ENCODE peak calls at places on chromosomes 1 and 21, in four cellular contexts. H is heart right ventricle; K is tibial nerve; O is CD8-positive, alpha-beta T cell. D is an unnamed sample.

GRCh38 chr1:30191154-30191702 is 532.2 kb downstream of the MATN1 start:
- DNase-seq in H (no peak), K (peak; percentile 39), O (no peak), D (no peak)

GRCh38 chr1:66182551-66183178 is 351.3 kb upstream of the SGIP1 start:
- DNase-seq in K (no peak), O (no peak), H (no peak), D (peak; percentile 73)

GRCh38 chr1:226882631-226883409 is 12.4 kb downstream of the PSEN2 start:
- DNase-seq in H (no peak), O (no peak), K (no peak), D (no peak)

GRCh38 chr1:22131875-22132486 is 10.9 kb downstream of the WNT4 start:
- DNase-seq in H (no peak), K (no peak), O (no peak), D (no peak)

GRCh38 chr1:8217011-8217711 is 100.8 kb upstream of the SLC45A1 start:
- DNase-seq in K (no peak), O (no peak), H (no peak), D (peak; percentile 52)

GRCh38 chr1:110628356-110629105 is 22.4 kb upstream of the KCNA2 start:
- DNase-seq in O (no peak), K (no peak), H (no peak), D (no peak)

GRCh38 chr1:93874025-93874651 is 4.9 kb downstream of the DNTTIP2 start:
- DNase-seq in O (no peak), H (no peak), K (no peak), D (no peak)

GRCh38 chr1:11661105-11661504 is 2.9 kb upstream of the FBXO6 start:
- DNase-seq in H (no peak), O (no peak), K (no peak), D (no peak)

GRCh38 chr21:37974081-37974480 is 57.8 kb upstream of the KCNJ6 start:
- DNase-seq in O (no peak), H (no peak), K (no peak), D (no peak)

DNA sequence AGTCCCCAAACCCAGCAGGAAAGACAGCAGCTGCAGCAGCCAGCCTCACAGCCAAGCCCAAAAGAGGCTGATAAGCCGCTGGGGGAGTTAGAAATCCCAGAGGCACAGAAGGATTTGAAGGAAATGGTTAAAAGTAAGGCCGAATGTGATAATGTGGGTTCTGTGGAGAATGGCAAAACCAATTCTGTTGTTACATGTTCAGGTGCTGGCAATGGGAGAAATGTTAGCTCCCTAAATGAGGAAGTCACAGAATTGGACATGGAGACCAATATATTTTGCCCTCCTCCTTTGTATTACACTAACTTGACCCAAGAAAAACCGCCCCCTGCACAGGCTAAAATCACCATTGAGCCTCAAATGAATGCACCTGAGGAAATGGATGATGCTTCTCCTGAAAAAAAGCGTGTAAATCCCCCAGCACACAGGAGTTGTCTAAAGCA is 875 bp downstream of the MAP10 start:
- DNase-seq in O (no peak), H (no peak), K (no peak), D (no peak)
- H3K27ac ChIP-seq in O (no peak overlapping the region), H (peak overlapping the region; percentile 94), K (peak overlapping the region; percentile 89), D (peak overlapping the region; percentile 42)

DNA sequence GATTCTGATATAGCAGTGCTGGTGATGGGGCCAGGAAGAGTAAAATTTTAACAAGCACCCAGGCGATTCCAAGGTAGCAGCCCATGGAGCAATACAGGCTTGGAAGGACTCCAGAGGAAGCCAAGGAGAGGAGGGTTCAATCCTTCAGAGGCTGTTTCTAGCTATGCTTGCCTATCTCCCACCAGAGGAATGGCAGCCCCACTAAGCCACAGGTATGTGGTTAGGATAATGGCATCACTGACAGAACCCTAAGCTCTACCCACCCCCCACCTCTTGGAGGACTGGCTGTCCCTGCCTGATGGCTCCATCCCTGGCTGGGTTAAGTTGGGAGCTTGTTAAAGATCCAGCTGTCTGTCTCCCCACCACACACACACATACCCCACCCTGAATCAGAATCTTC is 19.3 kb upstream of the PTAFR start:
- DNase-seq in K (no peak), H (no peak), O (no peak), D (no peak)
- H3K27ac ChIP-seq in K (no peak overlapping the region), H (no peak overlapping the region), O (no peak overlapping the region), D (no peak overlapping the region)

GRCh38 chr1:212671342-212672031 is 28.2 kb downstream of the BATF3 start:
- DNase-seq in H (peak; percentile 32), K (peak; percentile 41), O (no peak), D (peak; percentile 38)
- H3K27ac ChIP-seq in H (peak overlapping the region; percentile 46), K (no peak overlapping the region), O (no peak overlapping the region), D (peak overlapping the region; percentile 1)

DNA sequence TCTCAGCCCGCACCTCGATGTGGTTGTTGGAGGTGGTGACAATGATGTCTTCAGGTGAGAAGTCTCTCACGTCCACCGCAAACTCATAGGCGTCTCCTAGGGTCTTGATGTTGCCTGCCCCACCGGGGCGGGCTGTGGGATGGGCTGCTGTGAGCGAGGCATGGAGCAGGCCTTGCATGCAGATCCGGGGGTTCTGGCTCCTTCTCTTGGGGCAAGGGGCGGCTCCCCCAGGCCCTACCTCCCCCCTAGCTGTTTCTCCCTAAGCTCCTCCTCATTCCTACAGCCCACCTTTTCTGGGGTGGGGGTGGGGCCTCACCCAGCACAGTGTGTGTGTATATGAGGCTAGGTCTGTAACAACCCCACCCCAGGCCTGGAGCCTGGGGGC is 775 bp downstream of the HSPB7 start:
- DNase-seq in K (no peak), H (no peak), O (no peak), D (no peak)
- H3K27ac ChIP-seq in K (peak overlapping the region; percentile 84), H (peak overlapping the region; percentile 86), O (no peak overlapping the region), D (no peak overlapping the region)

GRCh38 chr1:184622136-184622823 is 132.4 kb downstream of the EDEM3 start:
- DNase-seq in O (no peak), K (peak; percentile 86), H (peak; percentile 77), D (no peak)

GRCh38 chr1:184624626-184625025 is 130.0 kb downstream of the EDEM3 start:
- DNase-seq in H (no peak), K (no peak), O (no peak), D (no peak)

GRCh38 chr1:184623404-184623803 is 131.3 kb downstream of the EDEM3 start:
- DNase-seq in O (no peak), K (no peak), H (no peak), D (no peak)

GRCh38 chr1:184626076-184627011 is 128.3 kb downstream of the EDEM3 start:
- DNase-seq in K (no peak), H (peak; percentile 35), O (no peak), D (no peak)

DNA sequence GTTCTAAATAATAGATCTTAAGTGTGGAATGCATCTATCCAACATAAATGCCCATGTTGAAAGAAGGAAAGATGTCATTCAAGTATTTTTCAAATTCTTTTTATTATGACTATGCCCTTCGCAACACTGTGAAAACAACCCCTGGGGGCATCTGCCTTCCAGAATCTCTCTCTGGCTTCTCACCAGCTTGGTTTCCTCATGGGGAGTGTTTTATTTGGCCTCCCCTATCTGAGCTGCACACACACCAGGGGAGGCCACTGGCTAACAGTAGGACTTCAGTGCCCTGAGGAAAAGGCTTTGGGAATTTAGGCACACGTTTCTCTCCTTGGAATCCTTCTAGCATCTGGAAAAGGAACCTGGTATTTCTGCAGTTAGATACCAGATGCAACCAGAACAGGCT is 130.6 kb downstream of the EDEM3 start:
- DNase-seq in O (no peak), H (no peak), K (no peak), D (no peak)
- H3K27ac ChIP-seq in O (no peak overlapping the region), H (no peak overlapping the region), K (peak overlapping the region; percentile 92), D (no peak overlapping the region)

GRCh38 chr1:231139659-231140650 is 21.9 kb upstream of the TRIM67 start:
- DNase-seq in H (no peak), K (no peak), O (no peak), D (no peak)
- H3K27ac ChIP-seq in H (peak overlapping the region; percentile 26), K (peak overlapping the region; percentile 77), O (no peak overlapping the region), D (no peak overlapping the region)

GRCh38 chr1:243732627-243733026 is 117.4 kb downstream of the AKT3 start:
- DNase-seq in O (no peak), K (no peak), H (no peak), D (no peak)

GRCh38 chr1:243733670-243734310 is 116.3 kb downstream of the AKT3 start:
- DNase-seq in O (no peak), K (no peak), H (no peak), D (no peak)

GRCh38 chr1:243730499-243731150 is 119.4 kb downstream of the AKT3 start:
- DNase-seq in H (no peak), K (no peak), O (no peak), D (peak; percentile 20)

GRCh38 chr1:243731301-243731891 is 118.6 kb downstream of the AKT3 start:
- DNase-seq in H (peak; percentile 55), K (peak; percentile 49), O (no peak), D (no peak)

DNA sequence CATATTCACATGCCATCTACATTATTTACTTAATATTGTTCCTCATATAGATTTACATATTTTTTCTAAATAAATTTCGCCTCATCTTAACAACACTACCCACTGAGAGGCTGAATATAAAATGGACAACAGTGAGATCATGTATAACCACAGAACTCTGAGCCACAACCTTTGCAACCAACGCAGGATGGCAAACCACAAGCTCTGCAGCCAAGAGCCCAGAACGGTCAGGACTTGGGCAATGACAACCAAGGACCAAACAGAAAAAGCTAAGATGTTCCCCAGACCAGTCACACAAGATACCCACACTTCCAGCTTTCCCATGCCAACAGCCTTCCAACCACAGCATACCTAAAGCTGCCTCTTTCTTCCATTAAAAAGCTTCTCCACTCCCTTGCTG is 118.1 kb downstream of the AKT3 start:
- DNase-seq in H (no peak), O (no peak), K (no peak), D (no peak)
- H3K27ac ChIP-seq in H (peak overlapping the region; percentile 81), O (no peak overlapping the region), K (peak overlapping the region; percentile 89), D (peak overlapping the region; percentile 81)

GRCh38 chr1:246591504-246591903 is 25.2 kb downstream of the CNST start:
- DNase-seq in K (no peak), O (no peak), H (no peak), D (no peak)

GRCh38 chr1:246591047-246591446 is 24.8 kb downstream of the CNST start:
- DNase-seq in H (no peak), K (no peak), O (no peak), D (no peak)

GRCh38 chr1:246592695-246593094 is 26.4 kb downstream of the CNST start:
- DNase-seq in O (no peak), H (no peak), K (no peak), D (no peak)

GRCh38 chr1:246595146-246595545 is 28.9 kb downstream of the CNST start:
- DNase-seq in H (no peak), K (no peak), O (no peak), D (no peak)

DNA sequence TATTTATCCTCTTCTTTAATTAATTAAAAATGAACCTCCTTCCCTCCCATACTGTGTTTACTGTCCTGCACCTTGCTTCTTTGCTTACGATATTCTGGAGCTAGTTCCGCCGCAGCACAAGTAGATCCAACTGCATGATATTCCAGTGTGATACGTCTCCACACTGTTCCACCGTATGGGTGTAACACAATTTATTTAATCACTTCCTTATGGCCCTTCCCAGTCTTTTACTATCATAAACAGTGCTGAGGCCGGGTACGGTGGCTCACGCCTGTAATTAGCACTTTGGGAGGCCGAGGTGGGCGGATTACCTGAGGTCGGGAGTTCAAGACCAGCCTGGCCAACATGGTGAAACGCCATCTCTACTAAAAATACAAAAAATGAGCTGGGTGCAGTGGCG is 25.7 kb downstream of the CNST start:
- DNase-seq in H (no peak), O (no peak), K (no peak), D (no peak)
- H3K27ac ChIP-seq in H (no peak overlapping the region), O (no peak overlapping the region), K (no peak overlapping the region), D (no peak overlapping the region)